ENCODE peak calls at places on chromosomes 6 and 20, in six cellular contexts. Y, E, L, R, A and C are unnamed samples.

GRCh38 chr6:23269436-23269835 is 700.1 kb downstream of the HDGFL1 start:
- DNase-seq in Y (no peak), E (no peak), L (no peak), R (peak), A (peak), C (peak)

GRCh38 chr6:142459267-142459666 is 157.5 kb downstream of the ADGRG6 start:
- DNase-seq in Y (no peak), E (no peak), L (no peak), R (no peak), A (no peak), C (peak)

GRCh38 chr6:27608916-27609883 is 136.3 kb upstream of the ZNF184 start:
- DNase-seq in Y (peak), E (peak), L (peak), R (peak), A (peak), C (peak)

GRCh38 chr6:119533603-119534279 is 184.2 kb upstream of the MAN1A1 start:
- DNase-seq in Y (no peak), E (no peak), L (peak), R (peak), A (peak), C (peak)

GRCh38 chr20:53399592-53400335 is 193.9 kb downstream of the ZNF217 start:
- DNase-seq in Y (no peak), E (no peak), L (no peak), R (no peak), A (no peak), C (peak)

GRCh38 chr20:39338977-39339376 is 376.8 kb downstream of the DHX35 start:
- DNase-seq in Y (no peak), E (no peak), L (no peak), R (no peak), A (no peak), C (peak)

GRCh38 chr20:19995220-19995863 is 21.8 kb upstream of the NAA20 start:
- DNase-seq in Y (peak), E (peak), L (peak), R (peak), A (peak), C (peak)

GRCh38 chr20:24502184-24502583 is 32.8 kb downstream of the SYNDIG1 start:
- DNase-seq in Y (peak), E (no peak), L (no peak), R (peak), A (peak), C (peak)

GRCh38 chr6:98832282-98833100 is 1.9 kb upstream of the POU3F2 start:
- DNase-seq in Y (no peak), E (peak), L (peak), R (peak), A (peak), C (peak)

GRCh38 chr6:163356743-163357142 is 57.8 kb upstream of the QKI start:
- DNase-seq in Y (no peak), E (no peak), L (no peak), R (no peak), A (no peak), C (no peak)

GRCh38 chr6:97401533-97401932 is 118.5 kb upstream of the MMS22L start:
- DNase-seq in Y (no peak), E (no peak), L (no peak), R (peak), A (peak), C (peak)

DNA sequence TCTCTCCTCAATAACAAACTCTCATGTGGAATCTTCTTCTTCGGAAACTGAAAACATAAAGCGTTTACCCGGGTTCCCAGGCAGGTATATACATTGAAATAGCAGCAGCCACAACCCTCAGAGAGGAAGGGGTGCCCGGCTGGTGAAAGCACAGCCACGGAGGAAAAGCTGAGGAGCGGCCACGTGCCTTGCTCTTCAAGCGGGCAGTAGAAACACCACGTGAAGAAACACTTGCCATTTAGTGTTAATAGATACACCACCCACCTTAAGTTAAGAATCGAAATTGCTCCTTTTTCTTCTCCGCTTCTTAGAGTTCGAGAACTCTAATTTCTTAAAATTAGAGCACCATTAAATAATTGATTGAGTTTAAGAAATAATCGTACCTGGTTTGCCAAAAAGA is 305 bp downstream of the THBS2 start:
- DNase-seq in Y (no peak), E (no peak), L (no peak), R (no peak), A (no peak), C (no peak)
- H3K4me3 ChIP-seq in Y (no peak), E (peak), L (no peak), R (no peak), A (peak), C (peak)

GRCh38 chr6:105514306-105514705 is 111.4 kb upstream of the PREP start:
- DNase-seq in Y (no peak), E (no peak), L (no peak), R (no peak), A (no peak), C (no peak)
- TF ChIP-seq CTCF in Y (no peak), E (no peak), L (no peak), R (no peak), A (no peak), C (no peak)

GRCh38 chr6:26224547-26224912 is 137.3 kb downstream of the HFE start:
- DNase-seq in Y (no peak), E (no peak), L (no peak), R (no peak), A (no peak), C (no peak)

GRCh38 chr6:26223213-26223612 is 136.0 kb downstream of the HFE start:
- DNase-seq in Y (peak), E (peak), L (peak), R (peak), A (peak), C (no peak)

GRCh38 chr6:26221186-26221585 is 134.0 kb downstream of the HFE start:
- DNase-seq in Y (no peak), E (no peak), L (no peak), R (no peak), A (no peak), C (no peak)

GRCh38 chr6:26223677-26224546 is 136.7 kb downstream of the HFE start:
- DNase-seq in Y (peak), E (peak), L (peak), R (peak), A (peak), C (peak)

GRCh38 chr6:26222587-26222986 is 135.4 kb downstream of the HFE start:
- DNase-seq in Y (no peak), E (no peak), L (no peak), R (no peak), A (no peak), C (no peak)
- H3K4me3 ChIP-seq in Y (no peak), E (peak), L (peak), R (no peak), A (no peak), C (no peak)

GRCh38 chr20:56627122-56628014 is 1.7 kb upstream of the TFAP2C start:
- DNase-seq in Y (no peak), E (no peak), L (no peak), R (no peak), A (no peak), C (no peak)

GRCh38 chr20:56625837-56626236 is 3.3 kb upstream of the TFAP2C start:
- DNase-seq in Y (no peak), E (no peak), L (no peak), R (no peak), A (no peak), C (no peak)

GRCh38 chr20:56628015-56628872 is 862 bp upstream of the TFAP2C start:
- DNase-seq in Y (peak), E (peak), L (peak), R (peak), A (peak), C (no peak)

GRCh38 chr20:56624786-56625681 is 4.1 kb upstream of the TFAP2C start:
- DNase-seq in Y (no peak), E (no peak), L (no peak), R (no peak), A (no peak), C (no peak)

GRCh38 chr20:56626367-56627121 is 2.6 kb upstream of the TFAP2C start:
- DNase-seq in Y (peak), E (peak), L (no peak), R (peak), A (no peak), C (peak)
- TF ChIP-seq CTCF in Y (peak), E (peak), L (peak), R (peak), A (no peak), C (peak)

DNA sequence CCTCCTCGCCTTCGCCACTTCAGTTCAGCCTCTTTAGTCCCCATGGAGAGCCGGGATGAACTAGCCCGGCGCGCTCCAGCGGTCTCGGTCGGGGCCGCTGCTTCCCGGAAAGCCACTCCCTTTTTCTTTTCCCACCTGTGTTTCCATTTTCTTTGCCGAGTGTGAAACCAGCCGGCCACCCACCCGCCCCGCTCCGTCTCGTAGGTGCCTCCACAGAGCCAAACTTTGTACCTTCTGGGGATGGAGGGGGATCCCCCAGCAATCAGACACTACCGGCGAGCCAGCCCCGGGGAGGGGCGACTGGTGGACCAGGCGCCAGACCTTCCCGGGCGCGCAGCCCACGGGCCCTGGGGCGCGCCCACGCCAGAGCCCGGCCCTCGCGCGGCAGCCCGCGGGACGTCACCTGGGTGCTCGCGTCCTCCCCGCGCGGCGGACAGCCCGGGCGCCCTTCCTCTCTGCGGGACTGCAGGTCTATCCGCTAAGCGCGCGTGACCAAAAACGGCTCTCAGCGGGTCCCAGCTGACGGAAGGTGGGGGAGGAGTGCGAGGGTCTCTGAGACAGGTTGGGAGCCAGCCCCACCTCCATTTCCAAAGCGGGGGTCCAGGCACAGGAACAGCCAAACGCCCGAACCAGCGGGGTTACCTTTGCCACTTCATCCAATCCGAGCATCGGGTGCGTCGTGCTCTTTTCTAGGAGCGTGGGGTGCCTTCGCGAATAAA is at the start of gene MCHR2:
- DNase-seq in Y (no peak), E (peak), L (no peak), R (peak), A (no peak), C (no peak)
- H3K4me3 ChIP-seq in Y (peak), E (peak), L (no peak), R (peak), A (no peak), C (no peak)

GRCh38 chr6:147361582-147361981 is 146.9 kb upstream of the SAMD5 start:
- DNase-seq in Y (no peak), E (no peak), L (no peak), R (no peak), A (no peak), C (no peak)

GRCh38 chr6:147371325-147371724 is 137.2 kb upstream of the SAMD5 start:
- DNase-seq in Y (no peak), E (no peak), L (no peak), R (no peak), A (no peak), C (no peak)

GRCh38 chr6:147366290-147366689 is 142.2 kb upstream of the SAMD5 start:
- DNase-seq in Y (no peak), E (no peak), L (no peak), R (no peak), A (peak), C (no peak)
- TF ChIP-seq CTCF in Y (no peak), E (no peak), L (peak), R (no peak), A (no peak), C (no peak)

GRCh38 chr6:52306972-52307849 is 22.7 kb upstream of the MCM3 start:
- DNase-seq in Y (no peak), E (no peak), L (no peak), R (no peak), A (no peak), C (no peak)
- H3K4me3 ChIP-seq in Y (no peak), E (no peak), L (no peak), R (no peak), A (no peak), C (no peak)

GRCh38 chr6:122374307-122374706 is 25.1 kb upstream of the HSF2 start:
- DNase-seq in Y (no peak), E (no peak), L (no peak), R (no peak), A (no peak), C (no peak)

GRCh38 chr6:122376246-122376645 is 23.2 kb upstream of the HSF2 start:
- DNase-seq in Y (no peak), E (no peak), L (no peak), R (no peak), A (no peak), C (no peak)

GRCh38 chr6:122372647-122373046 is 26.8 kb upstream of the HSF2 start:
- DNase-seq in Y (no peak), E (no peak), L (no peak), R (no peak), A (peak), C (peak)
- TF ChIP-seq CTCF in Y (peak), E (no peak), L (peak), R (peak), A (no peak), C (peak)

GRCh38 chr6:38775870-38776269 is 60.8 kb downstream of the DNAH8 start:
- DNase-seq in Y (no peak), E (no peak), L (peak), R (no peak), A (no peak), C (no peak)
- H3K4me3 ChIP-seq in Y (no peak), E (no peak), L (no peak), R (no peak), A (no peak), C (no peak)